ENCODE peak calls at places on chromosomes 3 and 15, in eight cellular contexts. S is A549, P is tibial nerve, I is sigmoid colon, Q is transverse colon, X is K562, H is stomach, J is suprapubic skin. B is an unnamed sample.

GRCh38 chr3:17639257-17639656 is 103.2 kb downstream of the TBC1D5 start:
- DNase-seq in X (no peak), I (no peak), H (no peak), Q (no peak), P (no peak), S (no peak), J (no peak), B (no peak)

GRCh38 chr3:119542168-119542767 is 17.1 kb downstream of the CD80 start:
- DNase-seq in X (no peak), P (no peak), I (no peak), S (no peak), Q (no peak), J (no peak), H (no peak), B (no peak)

GRCh38 chr3:65729973-65730372 is 308.7 kb downstream of the MAGI1 start:
- DNase-seq in I (no peak), P (no peak), X (no peak), H (no peak), J (no peak), S (no peak), Q (no peak), B (no peak)

GRCh38 chr3:186536883-186537553 is 7.2 kb downstream of the CRYGS start:
- DNase-seq in I (no peak), S (no peak), H (no peak), J (no peak), X (no peak), P (no peak), Q (no peak), B (no peak)

GRCh38 chr3:129888739-129889138 is 4.8 kb downstream of the TMCC1 start:
- DNase-seq in I (no peak), P (no peak), H (no peak), X (no peak), S (no peak), J (no peak), Q (no peak), B (no peak)

GRCh38 chr3:49387721-49388120 is 24.1 kb downstream of the RHOA start:
- DNase-seq in P (no peak), I (no peak), X (no peak), S (no peak), Q (no peak), H (no peak), J (no peak), B (no peak)

GRCh38 chr3:134327594-134327975 is 46.7 kb downstream of the AMOTL2 start:
- DNase-seq in I (no peak), Q (no peak), H (no peak), J (no peak), X (no peak), S (peak), P (no peak), B (no peak)

GRCh38 chr15:85361306-85361705 is 19.1 kb upstream of the AKAP13 start:
- DNase-seq in I (no peak), X (no peak), Q (no peak), H (no peak), P (no peak), S (no peak), J (no peak), B (no peak)

GRCh38 chr3:148333091-148333490 is 364.6 kb upstream of the AGTR1 start:
- DNase-seq in I (no peak), X (no peak), J (no peak), Q (no peak), P (no peak), H (no peak), S (no peak), B (no peak)

GRCh38 chr15:62068787-62069170 is 2.0 kb downstream of the C2CD4A start:
- DNase-seq in S (no peak), P (no peak), X (no peak), J (no peak), Q (no peak), I (no peak), H (no peak), B (no peak)

GRCh38 chr3:107035176-107035575 is 342.1 kb upstream of the CCDC54 start:
- DNase-seq in P (no peak), X (no peak), Q (no peak), I (no peak), J (no peak), H (no peak), S (no peak), B (no peak)

GRCh38 chr3:192892981-192893827 is 24.5 kb downstream of the MB21D2 start:
- DNase-seq in H (no peak), J (peak), S (peak), I (peak), Q (peak), X (no peak), P (peak), B (no peak)

GRCh38 chr3:20066079-20066478 is 25.8 kb downstream of the KAT2B start:
- DNase-seq in Q (no peak), I (no peak), S (no peak), H (no peak), J (no peak), P (no peak), X (no peak), B (no peak)

GRCh38 chr15:26773485-26773877 is 615 bp upstream of the GABRB3 start:
- DNase-seq in Q (no peak), I (no peak), S (peak), P (no peak), X (no peak), H (no peak), J (no peak), B (no peak)

GRCh38 chr15:26771917-26772587 is 814 bp downstream of the GABRB3 start:
- DNase-seq in J (no peak), I (no peak), S (peak), H (no peak), X (no peak), P (no peak), Q (no peak), B (no peak)

GRCh38 chr15:26773917-26774316 is 1.1 kb upstream of the GABRB3 start:
- DNase-seq in J (no peak), Q (no peak), P (no peak), S (peak), X (no peak), H (no peak), I (no peak), B (no peak)

GRCh38 chr15:26771168-26771916 is 1.5 kb downstream of the GABRB3 start:
- DNase-seq in X (no peak), P (no peak), I (no peak), J (no peak), H (peak), Q (no peak), S (no peak), B (peak)

GRCh38 chr15:26772588-26773484 is at the start of gene GABRB3:
- DNase-seq in X (no peak), H (peak), J (no peak), P (no peak), Q (no peak), S (peak), I (no peak), B (peak)
- TF ChIP-seq EP300 in X (no peak), H (no peak), J (no peak), P (no peak), Q (no peak), S (no peak), I (no peak), B (no peak)

DNA sequence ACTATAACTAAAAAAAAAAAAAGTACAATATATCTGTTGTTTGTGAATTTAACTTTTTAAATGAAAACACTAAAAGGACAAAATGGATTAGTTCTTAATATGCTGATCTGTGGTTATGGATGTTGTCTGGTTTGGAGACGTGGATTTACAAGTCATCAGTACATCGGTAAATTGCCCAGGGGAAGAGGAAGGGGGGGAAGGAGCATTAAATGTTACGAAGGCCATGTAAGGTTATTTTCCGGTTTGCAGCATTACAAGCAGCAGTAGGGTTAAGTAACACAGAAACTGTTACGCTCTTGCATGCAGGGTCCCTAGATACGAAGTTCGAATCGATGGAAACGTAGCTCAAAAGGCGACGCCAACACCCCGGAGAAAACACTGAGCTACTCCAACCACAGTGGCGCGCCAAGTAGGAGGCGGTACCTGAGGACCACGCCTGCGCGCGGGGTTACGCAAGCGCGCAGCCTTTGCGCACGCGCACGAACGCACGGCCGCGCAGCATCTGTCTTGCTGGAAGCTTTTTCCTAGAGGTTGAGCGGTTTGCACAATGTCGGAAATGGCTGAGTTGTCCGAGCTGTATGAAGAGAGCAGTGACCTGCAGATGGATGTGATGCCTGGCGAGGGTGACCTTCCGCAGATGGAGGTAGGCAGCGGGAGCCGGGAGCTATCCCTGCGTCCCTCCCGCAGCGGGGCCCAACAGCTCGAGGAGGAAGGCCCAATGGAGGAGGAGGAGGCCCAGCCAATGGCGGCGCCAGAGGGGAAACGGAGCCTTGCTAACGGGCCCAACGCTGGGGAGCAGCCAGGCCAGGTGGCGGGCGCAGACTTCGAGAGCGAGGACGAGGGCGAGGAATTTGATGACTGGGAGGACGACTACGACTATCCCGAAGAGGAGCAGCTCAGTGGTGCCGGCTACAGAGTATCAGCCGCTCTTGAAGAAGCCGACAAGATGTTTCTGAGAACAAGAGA is at the start of gene EID1:
- DNase-seq in J (peak), Q (peak), I (peak), X (peak), S (peak), H (peak), P (peak), B (peak)
- TF ChIP-seq POLR2A in J (peak), Q (peak), I (peak), X (peak), S (peak), H (no peak), P (peak), B (peak)

GRCh38 chr3:188437921-188438320 is 284.0 kb downstream of the LPP start:
- DNase-seq in J (no peak), X (no peak), H (no peak), I (no peak), S (no peak), P (no peak), Q (no peak), B (no peak)

GRCh38 chr3:188440563-188440962 is 286.6 kb downstream of the LPP start:
- DNase-seq in X (no peak), Q (no peak), S (no peak), J (no peak), I (no peak), H (no peak), P (no peak), B (no peak)

GRCh38 chr3:188442430-188442829 is 288.5 kb downstream of the LPP start:
- DNase-seq in H (no peak), S (no peak), Q (no peak), I (no peak), X (no peak), P (no peak), J (no peak), B (no peak)

GRCh38 chr3:188435266-188435665 is 281.3 kb downstream of the LPP start:
- DNase-seq in Q (no peak), I (no peak), X (no peak), P (no peak), J (no peak), H (no peak), S (no peak), B (no peak)

GRCh38 chr3:188439080-188439479 is 285.1 kb downstream of the LPP start:
- DNase-seq in I (no peak), J (no peak), H (no peak), X (no peak), P (no peak), S (no peak), Q (no peak), B (no peak)
- H3K27ac ChIP-seq in I (peak), J (peak), H (peak), X (no peak), P (no peak), S (no peak), Q (peak), B (no peak)

GRCh38 chr15:68278345-68279217 is 1.0 kb downstream of the FEM1B start:
- DNase-seq in H (no peak), J (peak), X (no peak), S (peak), I (no peak), Q (no peak), P (no peak), B (peak)
- TF ChIP-seq EP300 in H (no peak), J (no peak), X (no peak), S (no peak), I (no peak), Q (no peak), P (no peak), B (no peak)

GRCh38 chr15:99704444-99704838 is 28.8 kb downstream of the LYSMD4 start:
- DNase-seq in S (peak), J (no peak), X (peak), Q (no peak), P (peak), H (no peak), I (no peak), B (no peak)
- TF ChIP-seq POLR2A in S (no peak), J (no peak), X (no peak), Q (no peak), P (no peak), H (no peak), I (no peak), B (no peak)

DNA sequence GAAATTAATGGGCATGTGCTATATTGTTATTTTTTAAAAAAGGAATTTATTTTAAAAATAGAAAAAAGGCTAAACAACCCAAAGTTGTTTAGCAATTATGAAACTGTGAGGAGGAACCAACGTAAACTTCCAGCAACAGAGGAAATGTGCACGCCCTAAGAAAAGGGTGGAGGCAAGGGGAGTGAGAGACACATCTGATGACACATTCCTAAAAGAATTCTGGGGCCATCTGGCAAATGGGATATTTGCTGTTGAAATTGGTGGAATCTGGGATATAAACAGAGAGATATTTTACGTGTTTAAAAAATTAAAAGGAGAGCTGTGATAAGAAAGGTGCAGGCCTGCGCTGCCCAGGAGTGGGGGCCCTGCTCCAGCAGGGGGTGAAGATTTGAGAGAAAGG is 50.8 kb upstream of the MUC13 start:
- DNase-seq in X (no peak), H (no peak), J (no peak), P (peak), Q (no peak), S (peak), I (no peak), B (peak)
- H3K27ac ChIP-seq in X (no peak), H (peak), J (peak), P (no peak), Q (peak), S (peak), I (peak), B (no peak)

GRCh38 chr3:120741837-120742197 is 499 bp downstream of the RABL3 start:
- DNase-seq in H (peak), Q (no peak), J (no peak), X (no peak), S (no peak), P (no peak), I (no peak), B (no peak)

GRCh38 chr3:120741320-120741719 is 996 bp downstream of the RABL3 start:
- DNase-seq in I (no peak), Q (no peak), P (no peak), J (no peak), H (no peak), X (peak), S (no peak), B (no peak)

GRCh38 chr3:120742198-120743080 is at the start of the genes GTF2E1 and RABL3:
- DNase-seq in P (peak), Q (peak), I (peak), J (peak), X (peak), S (peak), H (peak), B (peak)

GRCh38 chr3:120743556-120744195 is 1.1 kb downstream of the GTF2E1 start:
- DNase-seq in H (no peak), S (no peak), Q (no peak), X (peak), J (no peak), P (no peak), I (no peak), B (no peak)

DNA sequence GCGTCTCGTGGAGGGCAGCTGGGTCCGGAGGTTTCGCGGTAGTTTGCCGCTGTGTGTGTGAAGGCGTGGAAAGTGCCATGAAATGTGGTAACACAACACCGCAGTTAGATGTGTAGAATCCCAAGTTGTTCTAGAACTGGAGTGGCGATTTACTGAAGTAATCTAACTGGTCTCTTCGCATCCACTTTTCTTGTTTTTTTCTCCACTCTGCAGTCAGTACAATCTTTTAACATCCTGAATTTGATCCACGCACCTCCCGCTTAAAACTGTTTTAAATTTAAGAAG is 479 bp downstream of the GTF2E1 start:
- DNase-seq in Q (no peak), P (no peak), S (no peak), X (no peak), H (no peak), I (no peak), J (no peak), B (no peak)
- TF ChIP-seq EP300 in Q (no peak), P (no peak), S (no peak), X (no peak), H (no peak), I (no peak), J (no peak), B (no peak)

DNA sequence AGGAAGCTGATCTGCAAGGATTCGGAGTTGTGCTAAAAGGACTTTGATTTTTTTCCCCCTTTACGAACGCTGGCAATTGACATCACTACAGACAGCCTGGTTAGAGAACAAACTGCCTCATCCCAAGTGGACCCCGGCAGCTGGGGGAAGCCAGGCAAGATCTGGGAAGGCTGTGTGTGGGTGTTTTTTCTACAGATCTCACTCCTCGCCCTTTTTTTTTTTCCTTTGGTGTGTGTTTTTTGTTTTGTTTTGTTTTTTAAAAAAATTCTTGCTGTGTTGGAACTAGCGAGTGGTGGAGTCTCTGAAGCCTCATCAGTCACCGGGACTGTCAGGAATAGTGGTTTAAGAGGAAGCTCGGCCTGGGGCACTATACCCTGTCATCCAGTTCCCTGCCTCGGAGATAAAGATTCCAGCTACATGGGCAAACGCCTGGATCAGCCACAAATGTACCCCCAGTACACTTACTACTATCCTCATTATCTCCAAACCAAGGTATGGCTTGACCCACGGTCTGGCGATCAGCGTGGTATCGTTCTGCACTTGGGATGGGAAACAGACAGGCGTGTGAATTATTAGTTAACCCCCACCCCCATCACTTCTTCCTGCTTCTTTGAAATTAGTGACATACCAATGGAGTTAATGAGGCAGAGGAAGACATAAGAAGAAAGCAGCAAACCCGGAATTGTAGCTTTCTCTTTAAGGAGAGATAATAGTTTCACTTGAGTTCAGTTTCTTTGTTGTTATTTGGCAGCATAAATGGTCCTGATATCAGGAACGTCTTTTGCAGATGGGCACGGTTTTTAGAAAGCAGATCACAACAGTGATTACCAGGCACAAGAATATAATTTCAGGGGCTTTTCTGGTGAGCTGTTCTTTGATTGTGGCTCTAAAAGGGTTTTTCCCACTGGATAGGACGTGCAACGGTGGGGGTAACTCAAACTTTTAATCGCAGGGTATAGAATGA is 676 bp downstream of the RBMS3 start:
- DNase-seq in P (peak), Q (no peak), J (no peak), H (no peak), I (peak), S (no peak), X (no peak), B (peak)
- TF ChIP-seq POLR2A in P (no peak), Q (no peak), J (no peak), H (no peak), I (no peak), S (no peak), X (no peak), B (no peak)

DNA sequence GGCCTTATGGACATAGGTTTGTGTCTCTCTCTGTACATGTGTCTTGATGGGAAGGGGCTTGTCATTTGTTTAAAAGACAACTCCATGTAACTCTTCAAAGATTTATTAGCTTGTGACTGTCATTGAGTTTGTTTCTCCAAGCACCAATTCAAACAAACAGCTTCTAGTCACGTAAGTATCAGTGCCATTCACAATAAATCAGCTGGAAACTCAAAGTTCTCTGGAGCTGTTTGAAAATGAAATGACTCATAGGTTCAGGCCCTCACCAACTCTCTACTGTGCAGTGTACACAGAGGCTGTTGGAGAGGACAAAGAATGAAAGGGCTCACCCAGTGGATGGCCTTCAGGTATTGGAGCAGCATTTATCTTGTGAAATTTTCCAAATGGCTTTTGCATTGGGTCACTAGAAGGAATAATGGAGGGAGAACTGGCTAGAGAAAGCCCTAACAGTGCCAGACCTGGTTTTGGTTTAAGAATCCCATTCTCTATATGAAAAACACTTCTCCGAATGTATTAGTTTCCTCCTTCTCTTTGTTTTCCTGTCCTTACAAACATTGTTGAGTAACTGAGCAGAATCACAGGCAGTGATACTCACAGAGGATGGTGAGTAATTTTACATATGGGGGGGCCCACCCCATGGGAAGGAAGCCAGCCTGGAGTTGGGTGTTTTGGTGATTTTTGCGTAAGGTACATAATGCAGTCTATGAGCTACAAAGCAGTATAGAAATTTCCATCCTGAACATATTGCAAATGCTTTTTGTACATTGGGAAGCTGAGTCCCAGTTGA is 476.5 kb downstream of the AGBL1 start:
- DNase-seq in H (no peak), J (no peak), Q (no peak), P (no peak), S (no peak), X (no peak), I (no peak), B (no peak)
- H3K27ac ChIP-seq in H (no peak), J (no peak), Q (no peak), P (no peak), S (peak), X (no peak), I (no peak), B (no peak)

GRCh38 chr3:137970914-137971831 is 38.8 kb upstream of the CLDN18 start:
- DNase-seq in X (peak), H (peak), Q (peak), I (peak), S (peak), P (peak), J (peak), B (peak)
- TF ChIP-seq EP300 in X (no peak), H (no peak), Q (no peak), I (no peak), S (no peak), P (no peak), J (no peak), B (no peak)